ENCODE peak calls at places on chromosomes 11 and 22, in five cellular contexts. H, M, N, P and S are unnamed samples.

GRCh38 chr11:19953909-19954308 is 206.4 kb downstream of the DBX1 start:
- DNase-seq in M (peak), N (no peak), H (peak), P (no peak), S (no peak)

GRCh38 chr22:35611891-35612576 is 5.1 kb downstream of the MB start:
- DNase-seq in M (no peak), P (no peak), N (no peak), H (no peak), S (no peak)

GRCh38 chr22:40768187-40768586 is 51.0 kb downstream of the SLC25A17 start:
- DNase-seq in H (no peak), N (no peak), P (no peak), M (no peak), S (no peak)

GRCh38 chr11:64090811-64091516 is 55.2 kb downstream of the FLRT1 start:
- DNase-seq in P (no peak), H (peak), N (no peak), M (no peak), S (no peak)

GRCh38 chr11:95849087-95849825 is 59.0 kb downstream of the CEP57 start:
- DNase-seq in N (no peak), M (peak), H (peak), P (no peak), S (no peak)

GRCh38 chr11:133163463-133164419 is 368.6 kb downstream of the OPCML start:
- DNase-seq in M (peak), H (peak), N (no peak), P (no peak), S (no peak)

GRCh38 chr11:8959546-8960166 is 4.6 kb downstream of the TMEM9B start:
- DNase-seq in H (peak), P (no peak), N (no peak), M (peak), S (no peak)

GRCh38 chr11:117197006-117197405 is 2.2 kb upstream of the TAGLN start:
- DNase-seq in N (no peak), H (no peak), M (no peak), P (peak), S (no peak)

GRCh38 chr11:18836415-18836814 is 44.8 kb upstream of the PTPN5 start:
- DNase-seq in N (no peak), H (peak), P (no peak), M (no peak), S (no peak)

GRCh38 chr11:69012092-69013008 is 696 bp downstream of the MRGPRF start:
- DNase-seq in H (peak), N (no peak), P (no peak), M (no peak), S (no peak)

GRCh38 chr11:9138612-9139579 is 47.5 kb upstream of the SCUBE2 start:
- DNase-seq in N (no peak), P (no peak), H (no peak), M (no peak), S (no peak)

GRCh38 chr11:135027461-135027860 is 615.4 kb upstream of the B3GAT1 start:
- DNase-seq in P (no peak), N (no peak), M (peak), H (peak), S (no peak)

GRCh38 chr11:60887531-60887930 is 18.9 kb downstream of the PRPF19 start:
- DNase-seq in H (peak), P (no peak), N (no peak), M (peak), S (no peak)

GRCh38 chr22:26576026-26576680 is 13.8 kb downstream of the TPST2 start:
- DNase-seq in N (no peak), H (no peak), M (no peak), P (no peak), S (no peak)

GRCh38 chr11:58902881-58903280 is 36.4 kb upstream of the GLYATL1 start:
- DNase-seq in N (no peak), P (no peak), M (no peak), H (no peak), S (no peak)

GRCh38 chr11:61923166-61924015 is 6.0 kb upstream of the RAB3IL1 start:
- DNase-seq in M (peak), N (no peak), H (peak), P (peak), S (peak)

GRCh38 chr11:96204721-96205459 is 138.1 kb downstream of the MAML2 start:
- DNase-seq in H (no peak), P (no peak), N (no peak), M (peak), S (no peak)

GRCh38 chr22:25554321-25555088 is 10.0 kb upstream of the GRK3 start:
- DNase-seq in N (no peak), P (no peak), M (no peak), H (no peak), S (no peak)

GRCh38 chr11:12137938-12138731 is 27.7 kb downstream of the MICAL2 start:
- DNase-seq in N (no peak), H (peak), M (no peak), P (no peak), S (no peak)
- H3K27ac ChIP-seq in N (peak), H (no peak), M (peak), P (no peak), S (peak)

DNA sequence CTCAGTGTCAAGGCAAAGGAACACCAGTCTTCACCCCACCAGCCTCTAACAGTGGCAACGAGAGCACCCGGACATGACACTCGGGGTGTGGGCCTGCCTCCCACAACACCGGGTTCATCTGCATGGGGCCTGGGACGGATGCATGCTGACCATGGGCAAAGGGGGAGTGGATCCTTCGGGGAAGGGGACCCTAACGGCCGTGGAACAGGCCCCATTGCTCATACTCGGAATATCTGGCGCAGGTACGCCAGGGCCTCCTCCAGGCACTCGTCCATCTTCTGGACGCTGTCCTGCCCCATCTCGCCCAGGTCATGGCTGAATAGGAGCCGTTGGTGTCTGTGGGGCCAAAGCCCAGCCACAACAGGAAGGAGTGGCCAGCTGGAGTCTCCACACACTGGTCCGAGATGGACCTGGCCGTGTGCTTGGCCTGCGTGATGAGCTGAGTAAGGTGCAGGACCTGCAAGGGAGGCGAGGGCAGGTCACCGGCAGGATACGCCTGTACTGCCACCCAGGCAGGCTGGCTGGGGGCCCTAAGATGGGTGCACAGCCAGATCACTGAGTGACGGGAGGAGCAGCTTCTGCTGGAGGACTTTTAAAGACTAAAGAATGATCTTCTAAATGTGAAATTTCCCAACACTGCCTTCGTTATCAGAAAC is 96.8 kb downstream of the MED15 start:
- DNase-seq in P (no peak), H (no peak), N (no peak), M (no peak), S (no peak)
- H3K27ac ChIP-seq in P (no peak), H (no peak), N (no peak), M (no peak), S (no peak)

DNA sequence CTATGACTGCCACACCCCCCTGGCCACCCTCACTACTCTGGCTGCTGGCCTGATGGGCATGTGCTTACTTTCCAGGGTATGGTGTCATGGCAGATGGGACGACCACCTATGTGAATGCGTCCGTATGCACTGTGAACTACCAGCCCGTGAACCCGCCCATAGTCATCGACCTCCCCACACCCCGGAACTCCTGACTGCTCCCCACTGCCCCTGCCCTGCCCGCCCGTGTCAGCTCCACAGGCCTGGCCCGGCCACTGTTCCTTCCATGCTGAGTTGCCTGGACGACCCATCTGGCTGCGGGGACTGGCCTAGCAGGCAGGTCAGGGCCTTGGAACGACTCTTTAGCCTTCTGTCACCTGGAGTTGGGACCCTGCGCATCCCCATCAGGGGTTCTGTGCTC is 93.6 kb downstream of the MPPED1 start:
- DNase-seq in N (no peak), H (no peak), P (no peak), M (no peak), S (peak)
- H3K27ac ChIP-seq in N (no peak), H (no peak), P (no peak), M (no peak), S (no peak)

GRCh38 chr22:45200862-45201511 is 37.3 kb downstream of the NUP50 start:
- DNase-seq in M (no peak), P (no peak), H (no peak), N (no peak), S (no peak)

GRCh38 chr22:45200230-45200629 is 36.5 kb downstream of the NUP50 start:
- DNase-seq in N (no peak), H (no peak), P (no peak), M (no peak), S (no peak)

GRCh38 chr22:45203150-45203974 is 37.3 kb downstream of the KIAA0930 start:
- DNase-seq in H (no peak), M (no peak), N (no peak), P (no peak), S (no peak)

GRCh38 chr22:45202333-45203149 is 38.2 kb downstream of the KIAA0930 start:
- DNase-seq in M (no peak), P (peak), N (no peak), H (no peak), S (no peak)

DNA sequence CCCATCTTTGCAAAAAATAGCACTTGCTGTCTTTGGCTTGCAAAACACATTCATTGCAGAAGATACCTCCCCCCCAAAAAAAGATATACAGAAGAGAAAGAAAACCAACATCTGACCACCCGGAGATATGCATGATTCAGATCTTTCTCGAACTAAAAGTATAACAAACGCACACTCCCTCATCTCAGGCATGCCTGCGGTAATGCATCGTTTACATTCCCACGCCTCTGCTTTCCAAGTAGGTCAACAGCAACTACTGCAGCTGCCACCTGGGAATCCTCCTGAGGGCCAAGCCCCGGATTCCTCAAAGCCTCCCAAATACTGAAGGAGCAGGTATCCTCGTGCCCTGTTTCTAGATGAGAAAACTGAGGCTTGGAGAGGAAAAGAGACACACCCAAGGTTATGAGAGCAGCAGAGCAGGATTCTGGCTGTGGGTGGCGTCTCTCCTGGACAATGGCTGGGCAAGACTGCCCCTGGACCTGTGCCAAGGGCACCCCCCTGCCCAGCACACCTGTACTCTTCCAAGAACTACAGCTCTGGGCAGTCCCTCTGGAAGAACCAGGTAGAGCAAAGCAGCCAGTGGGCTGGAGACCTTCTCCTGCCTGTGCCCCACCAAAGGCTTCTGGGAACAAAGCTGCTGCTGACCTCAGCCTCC is 38.1 kb downstream of the NUP50 start:
- DNase-seq in H (no peak), N (no peak), P (no peak), M (no peak), S (no peak)
- H3K27ac ChIP-seq in H (no peak), N (peak), P (no peak), M (no peak), S (no peak)

DNA sequence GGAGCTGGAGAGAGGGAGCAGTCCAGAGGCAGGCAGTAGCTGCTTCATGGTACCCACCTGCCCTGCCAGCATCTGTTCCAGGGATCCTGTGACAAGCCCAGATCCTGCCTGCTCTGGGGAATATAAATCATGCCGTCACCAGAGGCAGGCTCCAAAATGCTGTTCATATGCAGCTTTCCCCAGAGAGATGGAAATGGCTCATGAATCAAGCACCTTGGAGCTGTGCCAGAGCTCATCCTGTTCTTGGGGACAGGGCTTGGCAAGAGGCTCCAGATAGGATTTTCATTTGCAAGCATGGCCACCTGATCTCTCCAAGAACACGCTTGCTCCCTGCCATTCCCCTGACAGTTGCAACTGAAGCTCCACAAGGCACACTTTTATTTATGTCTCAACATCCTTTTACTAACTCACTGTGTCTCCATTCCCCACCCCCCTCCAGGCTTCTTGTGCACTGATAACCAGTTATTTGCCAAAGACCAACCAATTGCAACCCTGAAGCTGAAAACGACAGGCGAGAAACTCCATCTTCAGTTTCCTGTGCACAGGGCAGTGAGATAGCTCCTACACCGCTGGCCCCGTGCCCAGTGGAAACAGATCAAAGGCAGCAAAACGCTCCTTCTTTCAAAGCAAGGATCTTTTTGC is 115.8 kb upstream of the PITPNB start:
- DNase-seq in M (peak), N (no peak), H (no peak), P (peak), S (no peak)
- H3K27ac ChIP-seq in M (no peak), N (peak), H (no peak), P (peak), S (peak)

DNA sequence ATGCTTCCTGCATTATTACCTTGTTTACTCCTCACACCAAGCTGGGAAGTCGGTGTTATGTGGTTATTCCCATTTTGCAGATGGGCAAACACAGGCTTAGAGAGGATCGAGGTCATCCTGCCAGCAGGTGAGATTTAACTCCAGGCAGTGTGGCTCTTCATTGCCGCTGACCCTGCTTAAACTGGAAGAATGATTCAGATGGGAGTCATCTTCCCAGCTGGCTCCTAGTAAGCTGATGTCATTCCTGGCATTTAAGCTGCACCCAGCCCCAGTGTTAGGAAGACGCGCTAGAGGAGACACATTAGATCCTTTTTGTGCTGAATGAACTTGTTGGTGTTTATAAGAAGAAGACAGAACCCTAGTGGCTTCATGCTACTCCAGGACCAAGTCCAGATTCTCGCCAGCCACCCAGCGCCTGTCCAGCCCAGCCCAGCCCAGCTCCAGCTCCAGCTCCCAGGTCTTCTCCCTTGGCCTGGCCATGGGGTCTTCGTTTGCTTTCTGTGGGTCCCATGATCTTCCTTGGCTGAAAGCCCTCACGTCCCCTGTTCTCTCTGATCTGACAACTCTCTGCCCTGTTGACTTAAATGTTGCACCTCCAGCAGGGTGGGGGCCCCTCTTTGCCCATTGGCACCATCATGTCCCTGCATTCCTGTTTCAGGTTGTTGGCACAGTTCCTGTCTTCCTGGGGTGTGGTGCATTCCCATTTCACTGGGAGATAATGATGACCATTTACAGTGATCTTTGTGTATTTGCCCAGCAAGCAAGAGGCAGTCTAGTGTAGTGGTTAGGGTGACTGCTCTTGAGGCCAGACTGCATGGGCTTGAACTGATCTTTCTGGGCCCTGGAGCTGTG is 13.6 kb downstream of the PARVB start:
- DNase-seq in M (no peak), N (no peak), H (no peak), P (no peak), S (peak)
- H3K27ac ChIP-seq in M (peak), N (peak), H (no peak), P (peak), S (peak)

GRCh38 chr11:47271328-47271727 is 1.4 kb downstream of the MADD start:
- DNase-seq in P (no peak), M (no peak), H (no peak), N (no peak), S (no peak)

GRCh38 chr11:47270331-47271271 is 668 bp downstream of the MADD start:
- DNase-seq in H (no peak), N (no peak), M (no peak), P (no peak), S (no peak)

GRCh38 chr11:47271961-47272661 is 2.2 kb downstream of the MADD start:
- DNase-seq in M (peak), P (no peak), N (no peak), H (no peak), S (no peak)

GRCh38 chr11:47274495-47275235 is 4.7 kb downstream of the MADD start:
- DNase-seq in P (no peak), H (no peak), N (no peak), M (no peak), S (no peak)

GRCh38 chr11:47272706-47273105 is 2.8 kb downstream of the MADD start:
- DNase-seq in P (no peak), H (no peak), N (no peak), M (no peak), S (no peak)
- H3K27ac ChIP-seq in P (peak), H (no peak), N (no peak), M (no peak), S (no peak)

DNA sequence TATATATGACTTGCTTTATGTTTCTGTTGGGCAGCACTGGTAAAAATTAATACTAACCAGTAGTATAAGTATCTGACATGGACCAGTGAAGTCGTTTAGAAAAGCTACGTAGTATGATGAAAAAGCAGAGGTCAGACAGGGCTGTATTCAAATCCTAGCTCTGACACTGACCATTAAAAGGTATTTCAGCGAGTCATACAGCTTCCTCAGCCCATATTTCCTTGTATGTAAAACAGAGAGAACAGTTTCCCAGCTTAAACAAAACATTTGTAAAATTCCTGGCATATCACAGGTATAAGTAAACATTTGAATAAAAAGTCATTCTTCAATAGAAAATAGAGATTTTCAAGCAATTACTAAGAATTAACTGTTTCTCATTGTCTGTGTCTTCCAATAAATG is 4.2 kb downstream of the NOX4 start:
- DNase-seq in H (no peak), P (no peak), M (no peak), N (no peak), S (no peak)
- H3K27ac ChIP-seq in H (no peak), P (no peak), M (no peak), N (no peak), S (no peak)